ENCODE peak calls at places on chromosomes 12 and 14, in four cellular contexts. T is stimulated activated effector memory CD8-positive, alpha-beta T cell treated with anti-CD3 and anti-CD28 coated beads, Interleukin-12 subunit alpha, Interleukin-12 subunit beta, amount 100 ng/mL, for 72 hours; C is activated CD4-positive, alpha-beta T cell treated with anti-CD3 and anti-CD28 coated beads for 48 hours; A is ACHN. Q is an unnamed sample.

GRCh38 chr12:6202846-6203245 is 2.6 kb downstream of the CD9 start:
- DNase-seq in C (no peak), T (no peak), A (no peak), Q (no peak)

GRCh38 chr12:9636150-9636549 is 28.4 kb upstream of the KLRB1 start:
- DNase-seq in T (no peak), C (no peak), A (no peak), Q (no peak)

GRCh38 chr14:60679566-60680258 is 30.4 kb upstream of the SIX1 start:
- DNase-seq in T (no peak), C (no peak), A (no peak), Q (no peak)

GRCh38 chr12:632102-632696 is 31.0 kb downstream of the NINJ2 start:
- DNase-seq in C (no peak), T (no peak), A (peak; percentile 62), Q (no peak)

GRCh38 chr12:57487055-57487596 is 742 bp upstream of the MARS1 start:
- DNase-seq in A (no peak), C (no peak), T (no peak), Q (no peak)

GRCh38 chr12:45183263-45183662 is 32.6 kb upstream of the ANO6 start:
- DNase-seq in C (no peak), A (peak; percentile 36), T (no peak), Q (no peak)

GRCh38 chr12:91951571-91951970 is 194.1 kb downstream of the BTG1 start:
- DNase-seq in C (no peak), T (no peak), A (no peak), Q (no peak)

GRCh38 chr12:110349521-110350151 is 53.9 kb downstream of the ANAPC7 start:
- DNase-seq in C (peak; percentile 67), A (no peak), T (no peak), Q (no peak)

GRCh38 chr14:68947802-68948201 is 31.3 kb downstream of the ACTN1 start:
- DNase-seq in T (no peak), A (no peak), C (no peak), Q (no peak)

GRCh38 chr14:55752580-55753365 is 172.8 kb downstream of the KTN1 start:
- DNase-seq in A (no peak), C (no peak), T (no peak), Q (no peak)

GRCh38 chr12:89244536-89244935 is 107.8 kb downstream of the DUSP6 start:
- DNase-seq in C (peak; percentile 29), T (peak; percentile 62), A (no peak), Q (no peak)

GRCh38 chr12:91910871-91911388 is 234.7 kb downstream of the BTG1 start:
- DNase-seq in A (no peak), C (no peak), T (no peak), Q (no peak)

Q was measured in anterior cingulate cortex.